ENCODE peak calls at places on chromosomes 3 and 15, in nine cellular contexts. S is ascending aorta, D is GM19239, I is Peyer's patch, Y is NCI-H2171, Q is AG04450, E is RWPE1, R is memory B cell, V is tibial artery. N is an unnamed sample.

GRCh38 chr3:96915465-96915864 is 101.1 kb downstream of the EPHA6 start:
- DNase-seq in R (no peak), Q (no peak), S (no peak), E (no peak), D (no peak), I (no peak), V (no peak), Y (no peak), N (no peak)

GRCh38 chr3:195558602-195559001 is 15.5 kb upstream of the PPP1R2 start:
- DNase-seq in I (no peak), S (no peak), V (no peak), R (no peak), Q (no peak), E (no peak), Y (peak; percentile 55), D (no peak), N (peak; percentile 67)

GRCh38 chr3:33212406-33212805 is 6.2 kb downstream of the SUSD5 start:
- DNase-seq in Y (no peak), E (no peak), V (no peak), Q (no peak), S (no peak), D (no peak), R (no peak), I (no peak), N (no peak)

GRCh38 chr3:84724877-84725276 is 233.9 kb upstream of the CADM2 start:
- DNase-seq in Q (no peak), D (no peak), I (no peak), R (no peak), V (no peak), E (peak; percentile 15), Y (no peak), S (no peak), N (no peak)

GRCh38 chr3:4906107-4906621 is 73.1 kb upstream of the BHLHE40 start:
- DNase-seq in Y (no peak), R (no peak), Q (no peak), V (no peak), I (no peak), E (peak; percentile 65), S (no peak), D (no peak), N (peak; percentile 70)

GRCh38 chr3:100087203-100087602 is 27.1 kb downstream of the FILIP1L start:
- DNase-seq in Y (no peak), E (no peak), D (no peak), R (no peak), I (no peak), Q (no peak), S (no peak), V (no peak), N (no peak)

GRCh38 chr3:38992117-38992779 is 59.5 kb downstream of the SCN11A start:
- DNase-seq in E (peak; percentile 77), I (no peak), D (no peak), S (no peak), Q (peak; percentile 45), Y (no peak), R (no peak), V (no peak), N (no peak)

GRCh38 chr3:78830466-78830865 is 937.3 kb downstream of the ROBO1 start:
- DNase-seq in D (no peak), S (no peak), Q (no peak), I (no peak), E (no peak), R (no peak), Y (no peak), V (no peak), N (no peak)

GRCh38 chr3:41598804-41599481 is 363.0 kb downstream of the ULK4 start:
- DNase-seq in I (no peak), D (no peak), Y (no peak), S (no peak), V (no peak), R (no peak), Q (peak; percentile 3), E (no peak), N (no peak)

GRCh38 chr3:108406661-108407206 is 103.7 kb downstream of the MYH15 start:
- DNase-seq in S (no peak), Y (peak; percentile 13), Q (peak; percentile 16), R (no peak), E (peak; percentile 50), D (peak; percentile 46), I (no peak), V (no peak), N (peak; percentile 36)

GRCh38 chr15:55318588-55319494 is at the start of the genes PIGB and PIGBOS1:
- DNase-seq in S (peak; percentile 90), Y (peak; percentile 76), I (peak; percentile 88), D (peak; percentile 65), E (peak; percentile 80), V (peak; percentile 84), Q (peak; percentile 70), R (peak; percentile 88), N (peak; percentile 65)

GRCh38 chr3:11434017-11434526 is 161.9 kb downstream of the ATG7 start:
- DNase-seq in D (no peak), S (peak; percentile 83), R (no peak), E (no peak), Y (no peak), I (no peak), V (peak; percentile 82), Q (peak; percentile 16), N (no peak)

GRCh38 chr3:125017406-125017805 is 38.4 kb downstream of the HEG1 start:
- DNase-seq in E (no peak), Y (no peak), R (no peak), V (no peak), S (no peak), I (no peak), Q (no peak), D (no peak), N (no peak)

GRCh38 chr15:81023483-81024264 is 23.0 kb downstream of the TLNRD1 start:
- DNase-seq in E (no peak), I (no peak), Y (no peak), D (peak; percentile 35), V (peak; percentile 89), S (peak; percentile 89), Q (no peak), R (no peak), N (no peak)

GRCh38 chr3:355622-356021 is 159.1 kb downstream of the CHL1 start:
- DNase-seq in Q (peak; percentile 76), S (no peak), E (no peak), V (no peak), R (no peak), I (no peak), Y (no peak), D (no peak), N (no peak)

GRCh38 chr15:84398763-84399701 is 163.5 kb downstream of the GOLGA6L4 start:
- DNase-seq in D (no peak), Y (no peak), I (peak; percentile 23), Q (no peak), E (no peak), R (no peak), V (no peak), S (peak; percentile 57), N (peak; percentile 52)

GRCh38 chr3:16906679-16907078 is 21.9 kb downstream of the PLCL2 start:
- DNase-seq in I (no peak), D (no peak), R (no peak), V (peak; percentile 38), E (no peak), Y (no peak), S (no peak), Q (no peak), N (no peak)

GRCh38 chr3:124837730-124838186 is 49.4 kb downstream of the ITGB5 start:
- DNase-seq in V (peak; percentile 66), D (no peak), E (peak; percentile 67), Q (no peak), Y (no peak), S (peak; percentile 79), R (no peak), I (peak; percentile 83), N (peak; percentile 15)

GRCh38 chr15:79076661-79077060 is 13.9 kb downstream of the RASGRF1 start:
- DNase-seq in Q (no peak), I (no peak), S (no peak), V (no peak), E (no peak), Y (no peak), R (no peak), D (no peak), N (no peak)

GRCh38 chr3:32325957-32326356 is 65.7 kb upstream of the CMTM7 start:
- DNase-seq in R (no peak), Y (no peak), S (no peak), I (no peak), D (no peak), E (peak; percentile 6), V (no peak), Q (no peak), N (no peak)

GRCh38 chr3:51836606-51837005 is 24.8 kb upstream of the IQCF2 start:
- DNase-seq in Q (no peak), D (no peak), R (no peak), I (no peak), S (no peak), V (no peak), E (no peak), Y (no peak), N (no peak)

N was measured in K562.